ENCODE peak calls at places on chromosomes 5 and 9, in five cellular contexts. G is fibroblast of pulmonary artery, W is AG08395, B is mucosa of gallbladder, D is bronchial epithelial cell. Y is an unnamed sample.

GRCh38 chr5:76099286-76099702 is 16.1 kb downstream of the SV2C start:
- DNase-seq in G (no peak), W (no peak), B (no peak), D (no peak), Y (no peak)

GRCh38 chr9:76987594-76988200 is 31.8 kb upstream of the FOXB2 start:
- DNase-seq in G (peak), W (peak), B (peak), D (peak), Y (peak)

GRCh38 chr9:116855881-116856662 is 169.0 kb downstream of the TRIM32 start:
- DNase-seq in G (no peak), W (peak), B (no peak), D (peak), Y (no peak)

GRCh38 chr9:111566234-111566633 is 33.2 kb downstream of the PTGR1 start:
- DNase-seq in G (peak), W (no peak), B (peak), D (no peak), Y (no peak)

GRCh38 chr5:173420108-173420507 is 91.9 kb upstream of the STC2 start:
- DNase-seq in G (no peak), W (peak), B (peak), D (no peak), Y (no peak)

GRCh38 chr5:124844371-124844770 is 97.9 kb upstream of the ZNF608 start:
- DNase-seq in G (no peak), W (no peak), B (no peak), D (no peak), Y (no peak)

GRCh38 chr5:54738118-54738972 is 220.8 kb downstream of the SNX18 start:
- DNase-seq in G (peak), W (peak), B (peak), D (peak), Y (no peak)

GRCh38 chr9:131733601-131734061 is 6.2 kb downstream of the RAPGEF1 start:
- DNase-seq in G (peak), W (peak), B (peak), D (peak), Y (no peak)

GRCh38 chr9:129008469-129008965 is 19.6 kb downstream of the SH3GLB2 start:
- DNase-seq in G (no peak), W (no peak), B (no peak), D (no peak), Y (no peak)

GRCh38 chr5:135053278-135053677 is 19.2 kb upstream of the PITX1 start:
- DNase-seq in G (no peak), W (no peak), B (no peak), D (no peak), Y (no peak)

GRCh38 chr5:6418679-6419276 is 29.9 kb upstream of the UBE2QL1 start:
- DNase-seq in G (no peak), W (no peak), B (no peak), D (no peak), Y (no peak)

GRCh38 chr5:159051431-159052281 is 48.1 kb downstream of the EBF1 start:
- DNase-seq in G (peak), W (peak), B (peak), D (no peak), Y (peak)

GRCh38 chr5:179804599-179804947 is 2.1 kb downstream of the MGAT4B start:
- DNase-seq in G (no peak), W (no peak), B (no peak), D (no peak), Y (no peak)

GRCh38 chr9:116639251-116639741 is 47.8 kb upstream of the TRIM32 start:
- DNase-seq in G (peak), W (peak), B (no peak), D (no peak), Y (no peak)

GRCh38 chr5:170420809-170421412 is 31.7 kb upstream of the KCNMB1 start:
- DNase-seq in G (peak), W (peak), B (peak), D (peak), Y (peak)

GRCh38 chr9:3992924-3993323 is 306.9 kb downstream of the GLIS3 start:
- DNase-seq in G (peak), W (peak), B (no peak), D (no peak), Y (no peak)

GRCh38 chr9:94472766-94473165 is 82.1 kb upstream of the PCAT7 start:
- DNase-seq in G (peak), W (no peak), B (no peak), D (no peak), Y (no peak)

GRCh38 chr5:151186052-151186451 is 28.5 kb upstream of the ANXA6 start:
- DNase-seq in G (no peak), W (no peak), B (no peak), D (no peak), Y (no peak)

GRCh38 chr5:96226941-96227552 is 206.0 kb downstream of the PCSK1 start:
- DNase-seq in G (peak), W (peak), B (no peak), D (peak), Y (no peak)

GRCh38 chr9:131303702-131304101 is 14.2 kb downstream of the PLPP7 start:
- DNase-seq in G (no peak), W (no peak), B (no peak), D (no peak), Y (no peak)

GRCh38 chr5:115586525-115587146 is 15.6 kb downstream of the TICAM2 start:
- DNase-seq in G (peak), W (peak), B (no peak), D (peak), Y (no peak)

GRCh38 chr5:52998552-52999313 is 9.6 kb downstream of the ITGA2 start:
- DNase-seq in G (no peak), W (no peak), B (no peak), D (no peak), Y (no peak)

GRCh38 chr5:116650964-116651363 is 76.3 kb upstream of the SEMA6A start:
- DNase-seq in G (no peak), W (no peak), B (no peak), D (no peak), Y (no peak)

GRCh38 chr9:35367451-35367850 is 122.5 kb upstream of the RUSC2 start:
- DNase-seq in G (peak), W (peak), B (no peak), D (peak), Y (no peak)

GRCh38 chr5:79023947-79024346 is 38.8 kb upstream of the ARSB start:
- DNase-seq in G (no peak), W (no peak), B (no peak), D (no peak), Y (no peak)

GRCh38 chr9:129648092-129648763 is 6.3 kb upstream of the ASB6 start:
- DNase-seq in G (no peak), W (peak), B (no peak), D (no peak), Y (no peak)

GRCh38 chr5:169248520-169248919 is 52.4 kb downstream of the SLIT3 start:
- DNase-seq in G (no peak), W (peak), B (no peak), D (no peak), Y (no peak)

GRCh38 chr9:111799506-111799905 is 4.8 kb upstream of the SHOC1 start:
- DNase-seq in G (no peak), W (no peak), B (no peak), D (no peak), Y (no peak)

GRCh38 chr5:139655727-139656271 is 7.7 kb downstream of the CXXC5 start:
- DNase-seq in G (no peak), W (peak), B (peak), D (no peak), Y (no peak)

GRCh38 chr9:134863941-134864820 is 16.4 kb upstream of the FCN2 start:
- DNase-seq in G (no peak), W (no peak), B (no peak), D (no peak), Y (no peak)

GRCh38 chr9:21681641-21682040 is 120.8 kb upstream of the MTAP start:
- DNase-seq in G (peak), W (peak), B (no peak), D (peak), Y (no peak)